ENCODE peak calls at places on chromosomes 13 and 19, in nine cellular contexts. A is stomach; X is HFF-Myc; B is fibroblast of the aortic adventitia; W is effector memory CD4-positive, alpha-beta T cell; N is tibial artery; D is thyroid gland; H is choroid plexus epithelial cell; O is mucosa of descending colon. G is an unnamed sample.

GRCh38 chr13:48121733-48122132 is 26.8 kb upstream of the MED4 start:
- DNase-seq in D (peak), W (no peak), A (no peak), N (no peak), B (peak), H (no peak), O (no peak), X (no peak), G (no peak)

GRCh38 chr13:25085125-25085742 is 10.7 kb upstream of the PABPC3 start:
- DNase-seq in N (no peak), W (no peak), H (peak), X (peak), B (peak), O (peak), A (peak), D (peak), G (peak)

GRCh38 chr19:47598407-47599349 is 10.3 kb upstream of the BICRA start:
- DNase-seq in H (peak), X (peak), D (peak), N (peak), O (peak), B (peak), W (no peak), A (peak), G (peak)

GRCh38 chr19:43527860-43528622 is 1.0 kb upstream of the ETHE1 start:
- DNase-seq in B (peak), X (no peak), N (peak), A (no peak), H (no peak), D (peak), O (peak), W (no peak), G (no peak)

GRCh38 chr13:73870970-73871935 is 263.0 kb downstream of the KLF12 start:
- DNase-seq in H (peak), D (no peak), B (peak), N (no peak), W (no peak), X (no peak), A (no peak), O (no peak), G (no peak)

GRCh38 chr13:103371271-103371670 is 305.1 kb upstream of the SLC10A2 start:
- DNase-seq in W (no peak), O (no peak), N (no peak), A (no peak), D (no peak), B (no peak), H (peak), X (no peak), G (no peak)

GRCh38 chr19:52648336-52648990 is 10.3 kb upstream of the ZNF83 start:
- DNase-seq in A (no peak), D (no peak), H (peak), B (peak), X (no peak), O (no peak), W (no peak), N (no peak), G (no peak)

GRCh38 chr13:110528911-110529310 is 32.6 kb downstream of the RAB20 start:
- DNase-seq in O (no peak), H (no peak), X (no peak), D (no peak), N (no peak), W (no peak), B (no peak), A (no peak), G (peak)

GRCh38 chr19:39987596-39987995 is 9.3 kb upstream of the ZNF546 start:
- DNase-seq in N (no peak), A (no peak), D (no peak), W (no peak), X (no peak), H (no peak), B (no peak), O (no peak), G (no peak)

GRCh38 chr19:38734426-38735256 is 9.6 kb downstream of the CAPN12 start:
- DNase-seq in B (no peak), X (no peak), O (peak), N (peak), A (peak), W (peak), D (no peak), H (peak), G (no peak)
- H3K4me3 ChIP-seq in B (no peak), X (no peak), O (no peak), N (no peak), A (peak), W (peak), D (no peak), H (no peak), G (no peak)

GRCh38 chr13:97142452-97142851 is 79.7 kb upstream of the MBNL2 start:
- DNase-seq in D (no peak), N (no peak), X (no peak), W (no peak), A (no peak), O (peak), H (peak), B (no peak), G (no peak)

GRCh38 chr13:97140611-97141010 is 81.5 kb upstream of the MBNL2 start:
- DNase-seq in O (no peak), A (no peak), W (no peak), D (no peak), B (no peak), X (no peak), H (peak), N (no peak), G (no peak)

GRCh38 chr13:97139704-97140103 is 82.4 kb upstream of the MBNL2 start:
- DNase-seq in A (no peak), O (no peak), H (no peak), N (no peak), B (no peak), D (no peak), W (no peak), X (no peak), G (no peak)

GRCh38 chr13:97145057-97145456 is 77.1 kb upstream of the MBNL2 start:
- DNase-seq in D (no peak), H (no peak), O (no peak), W (no peak), B (no peak), A (no peak), X (no peak), N (no peak), G (no peak)

DNA sequence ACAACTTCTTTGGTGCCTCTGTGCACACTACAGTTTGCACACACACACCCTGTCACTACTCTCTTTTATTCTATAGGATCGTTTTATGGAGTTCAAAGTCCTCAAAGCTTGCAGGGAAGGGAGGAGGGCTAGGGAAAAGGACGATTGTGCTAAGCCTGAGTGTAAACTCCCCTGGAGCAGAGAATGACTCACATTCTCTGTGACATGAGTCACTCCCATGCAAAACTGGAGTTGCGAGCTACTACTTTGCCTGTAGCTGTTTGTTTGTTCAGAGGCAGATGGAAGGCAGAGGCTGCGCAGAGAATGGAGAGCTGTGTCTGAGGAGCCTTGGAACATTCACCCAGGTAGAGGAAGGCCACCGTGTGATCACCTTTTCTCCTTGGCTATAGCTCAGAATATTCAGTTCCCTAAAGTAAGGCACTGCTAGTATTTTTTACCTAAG is 80.5 kb upstream of the MBNL2 start:
- DNase-seq in X (peak), D (peak), H (peak), N (no peak), O (peak), B (peak), A (peak), W (no peak), G (peak)
- H3K4me3 ChIP-seq in X (no peak), D (no peak), H (peak), N (no peak), O (peak), B (no peak), A (no peak), W (no peak), G (no peak)

GRCh38 chr13:28489975-28490550 is 4.9 kb downstream of the FLT1 start:
- DNase-seq in W (no peak), B (no peak), D (no peak), X (peak), O (no peak), N (no peak), H (no peak), A (no peak), G (no peak)

GRCh38 chr13:28493740-28494536 is 990 bp downstream of the FLT1 start:
- DNase-seq in A (no peak), N (no peak), W (no peak), X (no peak), O (no peak), H (no peak), D (no peak), B (no peak), G (peak)

GRCh38 chr13:28494861-28495585 is at the start of gene FLT1:
- DNase-seq in B (no peak), H (no peak), D (peak), A (peak), N (no peak), O (no peak), W (no peak), X (no peak), G (peak)

GRCh38 chr13:28494537-28494860 is 429 bp downstream of the FLT1 start:
- DNase-seq in B (no peak), A (no peak), N (no peak), X (no peak), W (no peak), H (no peak), O (no peak), D (no peak), G (no peak)

GRCh38 chr13:28492527-28493367 is 2.2 kb downstream of the FLT1 start:
- DNase-seq in O (no peak), B (no peak), X (peak), W (no peak), A (no peak), H (no peak), D (no peak), N (no peak), G (no peak)
- H3K4me3 ChIP-seq in O (no peak), B (no peak), X (peak), W (no peak), A (no peak), H (no peak), D (no peak), N (peak), G (no peak)

GRCh38 chr19:7905298-7905697 is 1.6 kb downstream of the MAP2K7 start:
- DNase-seq in A (no peak), X (no peak), H (no peak), W (no peak), B (no peak), D (no peak), O (no peak), N (no peak), G (no peak)
- H3K4me3 ChIP-seq in A (peak), X (peak), H (peak), W (no peak), B (peak), D (no peak), O (no peak), N (peak), G (peak)

GRCh38 chr13:46385946-46386345 is 1.1 kb downstream of the RUBCNL start:
- DNase-seq in W (no peak), B (no peak), N (no peak), D (no peak), X (no peak), A (no peak), O (peak), H (no peak), G (no peak)
- H3K4me3 ChIP-seq in W (no peak), B (no peak), N (peak), D (no peak), X (no peak), A (peak), O (no peak), H (no peak), G (no peak)

DNA sequence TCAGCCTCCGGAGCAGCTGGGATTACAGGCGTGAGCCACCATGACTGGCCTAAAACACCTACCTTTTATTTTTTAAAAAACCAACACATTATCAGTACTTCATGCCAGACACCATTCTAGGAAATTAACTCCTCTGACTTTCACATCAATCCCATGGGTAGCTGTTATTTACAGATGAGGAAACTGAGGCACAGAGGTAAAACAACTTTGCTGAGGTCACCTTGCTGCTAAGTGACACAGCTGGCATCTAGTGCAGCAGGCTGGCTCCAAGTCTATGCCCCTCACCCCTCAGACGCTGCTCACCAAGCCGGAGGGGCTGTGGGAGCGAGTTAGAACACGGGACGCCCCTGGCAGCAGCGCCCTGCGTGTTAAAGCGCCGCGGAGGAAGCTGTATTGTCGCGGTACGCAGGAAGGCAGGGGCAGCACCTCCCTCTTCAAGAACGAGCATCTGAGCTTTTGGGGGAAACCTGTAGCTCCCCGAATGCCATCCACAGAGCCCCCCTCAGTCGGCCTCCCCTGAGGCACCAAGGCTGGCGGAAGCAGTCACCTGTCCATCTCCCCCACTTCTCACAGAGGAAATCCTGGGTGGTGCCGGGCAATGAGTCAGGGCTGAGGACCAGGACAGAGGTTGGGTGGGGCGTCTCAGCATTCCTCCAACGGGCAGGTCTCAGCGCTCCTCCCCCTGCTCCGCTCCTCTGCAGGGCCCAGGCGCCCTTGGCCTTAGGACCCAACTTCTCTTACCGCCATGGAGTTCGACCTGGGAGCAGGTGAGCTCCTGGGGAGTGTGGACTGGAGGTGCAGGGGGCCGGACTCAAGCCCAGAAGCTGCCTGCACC is at the start of gene C19orf33:
- DNase-seq in N (no peak), A (peak), W (no peak), X (no peak), D (peak), B (no peak), H (no peak), O (peak), G (no peak)
- H3K4me3 ChIP-seq in N (no peak), A (peak), W (no peak), X (no peak), D (no peak), B (no peak), H (no peak), O (peak), G (no peak)

DNA sequence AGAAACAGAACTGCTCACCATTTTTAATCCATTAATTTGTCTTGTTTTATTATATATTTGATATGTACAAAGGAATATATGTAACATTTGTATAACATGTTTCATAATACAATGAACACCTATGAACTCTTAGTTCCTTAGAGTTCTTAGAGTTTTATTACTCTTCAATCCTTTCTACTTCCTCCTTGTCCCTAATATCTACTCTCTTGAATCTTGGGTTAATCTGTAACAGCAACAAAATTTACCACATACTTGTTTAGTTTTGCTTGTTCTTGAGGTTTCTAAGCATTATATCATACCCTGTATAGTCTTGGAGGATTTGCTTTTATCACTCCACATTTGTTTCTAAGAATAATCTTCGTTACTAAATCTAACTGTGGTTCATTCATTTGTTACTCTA is 151.4 kb downstream of the PDS5B start:
- DNase-seq in D (no peak), O (no peak), W (no peak), X (no peak), B (peak), A (no peak), H (no peak), N (no peak), G (no peak)
- H3K4me3 ChIP-seq in D (no peak), O (no peak), W (peak), X (no peak), B (peak), A (peak), H (no peak), N (peak), G (no peak)

GRCh38 chr19:36006955-36007354 is 1.7 kb downstream of the SYNE4 start:
- DNase-seq in H (no peak), X (no peak), A (no peak), W (no peak), D (no peak), N (no peak), O (no peak), B (no peak), G (no peak)

GRCh38 chr19:36009220-36009619 is 607 bp upstream of the SYNE4 start:
- DNase-seq in H (peak), N (peak), D (peak), X (no peak), B (peak), O (peak), W (no peak), A (peak), G (no peak)

GRCh38 chr19:36010402-36010801 is 1.8 kb upstream of the SYNE4 start:
- DNase-seq in D (no peak), W (no peak), O (no peak), B (no peak), H (no peak), A (no peak), N (no peak), X (no peak), G (no peak)

GRCh38 chr19:36009633-36010379 is 1.2 kb upstream of the SYNE4 start:
- DNase-seq in W (no peak), D (no peak), O (no peak), A (no peak), H (no peak), X (no peak), B (no peak), N (no peak), G (no peak)

DNA sequence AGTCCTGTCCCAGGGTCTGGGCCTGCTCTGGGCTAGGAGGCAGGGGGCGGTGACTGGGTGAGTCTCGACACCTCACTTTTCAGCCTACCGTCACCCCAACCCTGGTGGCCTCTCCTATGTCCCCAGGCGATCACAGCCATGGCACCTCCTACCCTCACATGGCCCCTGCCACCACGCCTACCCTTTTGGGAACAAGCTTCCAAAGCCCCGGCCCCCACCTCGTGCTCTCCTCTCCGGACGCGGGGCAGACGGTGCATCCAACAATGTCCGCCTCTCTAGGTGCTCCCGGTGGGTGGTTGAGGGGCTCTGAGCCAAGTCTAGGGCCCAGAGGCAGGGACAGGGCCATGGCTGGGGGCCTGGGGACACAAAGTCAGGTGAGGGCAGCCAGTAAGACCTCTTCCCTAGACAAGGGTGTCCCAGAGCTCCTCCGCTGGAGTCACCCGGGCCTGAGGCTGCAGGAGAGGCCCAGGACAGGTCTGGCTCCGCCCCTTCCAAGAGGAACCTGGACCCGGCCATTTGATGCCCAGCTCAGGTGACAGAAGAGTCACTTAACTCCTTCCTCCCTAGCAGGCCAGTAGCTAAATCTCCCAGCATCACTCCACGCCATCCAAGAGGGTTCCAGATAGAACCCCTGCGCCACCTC is at the start of gene SYNE4:
- DNase-seq in B (no peak), H (no peak), X (no peak), O (peak), W (no peak), N (no peak), A (peak), D (peak), G (no peak)
- H3K4me3 ChIP-seq in B (peak), H (peak), X (peak), O (peak), W (peak), N (peak), A (peak), D (peak), G (no peak)

GRCh38 chr19:17767559-17767958 is 16.3 kb downstream of the FCHO1 start:
- DNase-seq in A (no peak), W (no peak), X (no peak), D (no peak), O (no peak), H (no peak), B (no peak), N (no peak), G (no peak)

GRCh38 chr19:17764348-17764747 is 13.1 kb downstream of the FCHO1 start:
- DNase-seq in A (no peak), O (no peak), H (no peak), B (no peak), N (no peak), W (no peak), D (no peak), X (no peak), G (no peak)

GRCh38 chr19:17762505-17763229 is 11.4 kb downstream of the FCHO1 start:
- DNase-seq in H (peak), X (no peak), W (no peak), D (no peak), A (no peak), B (peak), O (peak), N (no peak), G (no peak)

GRCh38 chr19:17765069-17765618 is 13.9 kb downstream of the FCHO1 start:
- DNase-seq in H (no peak), X (no peak), B (no peak), A (peak), W (no peak), O (peak), D (no peak), N (peak), G (no peak)

DNA sequence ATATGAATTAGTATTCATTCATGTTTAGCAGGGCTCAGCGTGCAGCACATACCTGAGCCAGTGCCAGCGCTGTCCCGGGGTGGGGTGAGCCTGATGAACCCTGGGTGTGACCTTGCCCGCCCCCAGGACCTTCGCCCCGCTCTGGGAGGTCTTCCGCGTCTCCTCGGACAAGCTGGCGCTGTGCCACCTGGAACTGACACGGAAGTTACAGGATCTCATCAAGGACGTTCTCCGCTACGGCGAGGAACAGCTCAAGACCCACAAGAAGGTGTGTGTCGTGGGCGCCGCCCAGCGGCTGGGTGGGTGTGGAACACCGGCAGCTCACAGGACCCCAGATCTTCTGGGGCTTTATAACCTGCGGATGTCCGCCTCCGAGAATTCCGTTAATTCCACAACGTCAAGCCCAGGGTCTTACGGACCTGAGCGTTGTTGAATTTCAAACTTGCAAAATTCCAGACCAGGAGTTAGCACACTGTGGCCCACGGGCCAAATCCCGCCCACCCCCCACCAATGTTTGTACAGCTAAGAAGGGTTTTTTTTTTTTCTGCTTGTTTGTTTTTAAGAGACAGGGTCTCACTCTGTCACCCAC is 15.4 kb downstream of the FCHO1 start:
- DNase-seq in X (no peak), B (peak), W (no peak), O (peak), N (peak), A (peak), H (peak), D (peak), G (peak)
- H3K4me3 ChIP-seq in X (no peak), B (peak), W (no peak), O (no peak), N (no peak), A (peak), H (peak), D (no peak), G (peak)

GRCh38 chr19:34964598-34964997 is 569 bp upstream of the ZNF792 start:
- DNase-seq in B (no peak), H (no peak), N (no peak), X (no peak), D (no peak), A (no peak), O (no peak), W (no peak), G (no peak)
- H3K4me3 ChIP-seq in B (peak), H (no peak), N (peak), X (no peak), D (no peak), A (peak), O (no peak), W (no peak), G (no peak)